ENCODE peak calls at places on chromosome 4, in six cellular contexts. B, P, T, U, Q and V are unnamed samples.

GRCh38 chr4:1209821-1210220 is 37.4 kb upstream of the SPON2 start:
- DNase-seq in P (peak), Q (no peak), T (no peak), U (peak), B (no peak), V (no peak)

GRCh38 chr4:96162631-96163030 is 322.7 kb downstream of the PDHA2 start:
- DNase-seq in Q (no peak), P (peak), T (no peak), B (no peak), U (no peak), V (no peak)

GRCh38 chr4:10647811-10648210 is 36.8 kb downstream of the CLNK start:
- DNase-seq in U (no peak), P (no peak), Q (no peak), B (no peak), T (no peak), V (no peak)

GRCh38 chr4:6917445-6918241 is 8.0 kb downstream of the TBC1D14 start:
- DNase-seq in B (peak), U (peak), T (peak), P (peak), Q (no peak), V (no peak)

GRCh38 chr4:86185659-86186058 is 174.2 kb downstream of the MAPK10 start:
- DNase-seq in T (no peak), P (peak), B (no peak), Q (no peak), U (no peak), V (no peak)

GRCh38 chr4:97238956-97239698 is 904.1 kb downstream of the STPG2 start:
- DNase-seq in Q (no peak), B (no peak), U (no peak), T (no peak), P (no peak), V (no peak)

GRCh38 chr4:7474320-7474719 is 39.6 kb upstream of the PSAPL1 start:
- DNase-seq in U (no peak), B (no peak), T (no peak), Q (no peak), P (no peak), V (no peak)

GRCh38 chr4:24846716-24847115 is 51.3 kb downstream of the SOD3 start:
- DNase-seq in Q (no peak), U (no peak), B (no peak), T (no peak), P (no peak), V (no peak)

GRCh38 chr4:149291463-149291862 is 524.2 kb downstream of the IQCM start:
- DNase-seq in P (peak), B (no peak), T (no peak), Q (no peak), U (no peak), V (no peak)

GRCh38 chr4:149845643-149846208 is 30.1 kb upstream of the IQCM start:
- DNase-seq in Q (no peak), U (no peak), T (no peak), B (no peak), P (no peak), V (no peak)

GRCh38 chr4:8869879-8870646 is 1.6 kb downstream of the HMX1 start:
- DNase-seq in U (no peak), Q (no peak), T (peak), B (no peak), P (no peak), V (no peak)

GRCh38 chr4:136864580-136865185 is 667.6 kb downstream of the PCDH18 start:
- DNase-seq in P (peak), U (no peak), T (peak), B (peak), Q (no peak), V (peak)

GRCh38 chr4:179605196-179605595 is 2163.0 kb upstream of the AGA start:
- DNase-seq in P (peak), U (no peak), T (no peak), B (no peak), Q (no peak), V (no peak)

GRCh38 chr4:167934216-167934615 is 158.1 kb upstream of the ANXA10 start:
- DNase-seq in P (no peak), Q (no peak), U (no peak), B (no peak), T (no peak), V (no peak)

GRCh38 chr4:138222041-138222440 is 20.1 kb downstream of the SLC7A11 start:
- DNase-seq in Q (no peak), T (no peak), P (peak), B (no peak), U (no peak), V (no peak)

DNA sequence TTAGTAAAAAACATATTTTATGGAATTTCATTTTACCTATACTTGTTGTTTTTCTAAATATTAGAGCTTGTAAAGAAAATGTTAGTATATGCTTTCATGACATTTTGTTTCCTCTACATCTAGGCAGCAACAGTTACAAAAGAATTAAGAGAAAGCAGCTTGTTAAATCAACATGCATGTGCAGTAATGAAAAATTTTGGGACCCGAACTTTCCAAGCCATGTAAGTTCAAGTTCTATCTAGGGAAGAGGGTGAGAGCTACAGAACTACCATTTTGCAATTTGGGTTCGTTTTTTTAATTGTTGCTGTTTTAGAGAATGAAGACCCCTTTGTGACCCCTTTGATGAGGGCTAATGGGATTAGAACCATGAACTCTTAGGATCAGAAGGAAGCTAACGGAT is 7.2 kb downstream of the AFP start:
- DNase-seq in Q (no peak), P (no peak), T (no peak), U (no peak), B (no peak), V (no peak)
- TF ChIP-seq CTCF in Q (no peak), P (no peak), T (no peak), U (no peak), B (no peak), V (no peak)

DNA sequence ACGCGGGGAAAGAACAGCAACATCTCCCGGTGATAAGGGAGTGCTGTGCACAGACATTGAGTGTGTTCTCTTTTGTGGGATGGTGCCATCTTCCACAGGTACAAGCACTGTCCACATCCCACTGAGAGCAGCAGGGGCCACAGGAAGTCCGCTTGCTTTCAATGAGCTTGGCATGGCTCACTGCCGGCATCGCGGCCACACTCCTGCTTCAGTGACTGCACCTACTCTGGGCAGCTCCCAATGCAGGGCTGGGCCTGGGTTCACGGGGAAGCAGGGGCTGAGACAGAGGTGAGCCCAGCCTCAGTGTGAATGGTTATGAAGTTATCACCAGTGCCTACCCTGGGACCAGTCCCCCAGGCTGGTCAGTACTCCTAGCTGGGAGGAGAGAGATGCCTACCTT is 99.1 kb downstream of the MGST2 start:
- DNase-seq in U (no peak), P (no peak), Q (no peak), T (no peak), B (no peak), V (no peak)
- H3K27ac ChIP-seq in U (peak), P (no peak), Q (peak), T (no peak), B (no peak), V (no peak)

GRCh38 chr4:130071746-130072145 is 975.8 kb downstream of the C4orf33 start:
- DNase-seq in U (no peak), B (no peak), Q (no peak), P (no peak), T (no peak), V (no peak)

GRCh38 chr4:130073145-130073790 is 977.3 kb downstream of the C4orf33 start:
- DNase-seq in T (no peak), B (no peak), Q (no peak), P (no peak), U (no peak), V (no peak)

GRCh38 chr4:130068072-130068471 is 972.1 kb downstream of the C4orf33 start:
- DNase-seq in Q (no peak), T (no peak), U (no peak), P (no peak), B (no peak), V (no peak)

GRCh38 chr4:130067419-130067818 is 971.5 kb downstream of the C4orf33 start:
- DNase-seq in B (no peak), T (no peak), U (no peak), P (no peak), Q (no peak), V (no peak)
- TF ChIP-seq CTCF in B (no peak), T (no peak), U (no peak), P (no peak), Q (no peak), V (no peak)

GRCh38 chr4:156962551-156962974 is 9.0 kb downstream of the PDGFC start:
- DNase-seq in P (peak), Q (no peak), U (no peak), T (no peak), B (no peak), V (no peak)
- H3K27ac ChIP-seq in P (peak), Q (no peak), U (peak), T (peak), B (no peak), V (no peak)

DNA sequence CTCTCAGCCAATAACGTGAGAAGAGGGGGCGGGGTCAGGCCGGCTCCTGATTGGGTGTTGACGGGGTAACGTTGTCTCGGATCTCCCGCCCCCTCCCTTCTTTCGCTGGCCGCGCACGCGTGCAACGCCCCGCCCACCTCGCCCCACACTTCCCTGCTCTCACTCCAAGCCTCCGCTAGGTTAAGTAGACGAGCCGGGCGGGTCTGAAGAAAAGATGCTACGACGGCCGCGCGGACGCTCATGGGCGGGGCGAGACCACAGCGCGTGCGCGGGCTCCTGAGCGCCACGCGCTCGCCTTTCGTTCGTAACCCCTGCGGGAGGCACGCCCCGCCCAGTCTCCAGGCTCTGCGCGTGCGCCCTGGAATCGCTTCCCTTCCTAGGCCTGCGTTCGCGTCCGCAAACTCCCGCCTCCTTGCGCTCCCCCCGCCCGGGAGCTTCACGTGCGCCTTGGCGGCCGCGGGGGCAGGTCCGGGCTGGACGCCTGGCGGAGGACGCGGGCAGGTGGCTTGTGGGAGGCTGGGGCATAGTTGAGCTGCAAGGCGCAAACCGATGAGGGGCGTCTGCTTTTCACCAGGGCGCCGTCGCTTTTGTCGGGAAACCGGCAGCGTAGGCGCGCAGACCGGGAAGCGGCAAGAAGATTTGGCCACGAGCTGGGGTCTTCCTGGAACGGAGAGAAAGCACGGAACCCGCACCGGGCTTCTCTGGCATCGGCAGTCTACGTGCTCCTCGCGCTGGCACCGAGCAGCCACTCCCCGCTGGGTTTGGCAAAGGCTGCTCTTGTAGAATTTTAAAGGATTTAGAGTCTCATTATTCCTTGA is 467 bp upstream of the PGRMC2 start:
- DNase-seq in T (peak), Q (peak), P (peak), U (peak), B (peak), V (peak)
- TF ChIP-seq CTCF in T (peak), Q (peak), P (peak), U (peak), B (no peak), V (no peak)

DNA sequence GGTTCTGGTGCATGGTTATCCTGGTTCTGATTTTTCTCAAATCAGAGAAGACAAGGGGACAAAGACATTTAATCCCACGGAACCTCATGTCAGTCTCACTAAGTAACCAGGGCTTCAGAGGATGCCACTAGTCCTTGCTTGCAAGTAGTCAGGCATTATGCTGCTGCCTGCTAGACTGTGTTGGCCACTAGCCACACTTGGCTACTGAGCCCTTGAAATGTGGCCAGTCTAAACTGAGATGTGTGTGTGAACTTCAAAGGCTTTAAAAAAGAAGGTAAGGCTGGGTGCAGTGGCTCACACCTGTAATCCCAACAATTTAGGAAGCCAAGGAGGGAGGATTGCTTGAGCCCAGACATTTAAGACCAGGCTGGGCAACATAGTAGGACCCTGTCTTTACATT is 48.6 kb upstream of the IGFBP7 start:
- DNase-seq in T (no peak), P (peak), Q (no peak), U (no peak), B (no peak), V (no peak)
- H3K27ac ChIP-seq in T (no peak), P (no peak), Q (no peak), U (no peak), B (no peak), V (no peak)

GRCh38 chr4:169311643-169312365 is 41.0 kb upstream of the SH3RF1 start:
- DNase-seq in B (peak), P (peak), Q (no peak), U (no peak), T (peak), V (peak)
- TF ChIP-seq CTCF in B (peak), P (peak), Q (peak), U (peak), T (peak), V (no peak)